ENCODE peak calls at places on chromosomes 16 and 17, in six cellular contexts. M is neuronal stem cell, G is IMR-90, N is H9, D is mesendoderm, Q is H1. S is an unnamed sample.

GRCh38 chr17:7951143-7951792 is 19.3 kb downstream of the CNTROB start:
- DNase-seq in M (no peak), G (no peak), N (no peak), D (no peak), Q (no peak), S (no peak)

GRCh38 chr17:39235555-39236221 is 9.9 kb upstream of the STAC2 start:
- DNase-seq in M (peak), G (peak), N (peak), D (peak), Q (peak), S (peak)

GRCh38 chr16:79691001-79691400 is 90.5 kb upstream of the MAF start:
- DNase-seq in M (no peak), G (no peak), N (no peak), D (peak), Q (no peak), S (no peak)

GRCh38 chr17:49588726-49589555 is 13.3 kb downstream of the NXPH3 start:
- DNase-seq in M (no peak), G (peak), N (no peak), D (no peak), Q (no peak), S (no peak)

GRCh38 chr17:43611230-43611969 is 50.3 kb downstream of the MEOX1 start:
- DNase-seq in M (no peak), G (no peak), N (no peak), D (peak), Q (no peak), S (no peak)

GRCh38 chr16:84546669-84547538 is 42.4 kb upstream of the MEAK7 start:
- DNase-seq in M (no peak), G (no peak), N (no peak), D (no peak), Q (no peak), S (no peak)

GRCh38 chr17:72535779-72536178 is 415.0 kb downstream of the SOX9 start:
- DNase-seq in M (no peak), G (no peak), N (no peak), D (no peak), Q (no peak), S (no peak)

GRCh38 chr17:79812969-79813825 is 16.3 kb upstream of the CBX8 start:
- DNase-seq in M (no peak), G (no peak), N (peak), D (no peak), Q (peak), S (no peak)

GRCh38 chr17:63531022-63531965 is 8.1 kb downstream of the KCNH6 start:
- DNase-seq in M (no peak), G (no peak), N (no peak), D (no peak), Q (no peak), S (no peak)

GRCh38 chr17:7885357-7886226 is 3.0 kb upstream of the CHD3 start:
- DNase-seq in M (peak), G (peak), N (peak), D (peak), Q (peak), S (peak)

GRCh38 chr16:15593235-15593634 is 49.7 kb downstream of the MARF1 start:
- DNase-seq in M (no peak), G (no peak), N (no peak), D (no peak), Q (no peak), S (no peak)

GRCh38 chr16:54318941-54319340 is 32.4 kb upstream of the IRX3 start:
- DNase-seq in M (no peak), G (no peak), N (no peak), D (no peak), Q (no peak), S (no peak)

GRCh38 chr16:83031524-83031923 is 404.8 kb downstream of the CDH13 start:
- DNase-seq in M (no peak), G (peak), N (no peak), D (peak), Q (no peak), S (no peak)

GRCh38 chr16:18932243-18932997 is 6.2 kb upstream of the SMG1 start:
- DNase-seq in M (peak), G (peak), N (no peak), D (no peak), Q (no peak), S (no peak)

GRCh38 chr17:81961087-81961514 is at the start of gene NOTUM:
- DNase-seq in M (no peak), G (peak), N (no peak), D (peak), Q (peak), S (peak)

GRCh38 chr16:79653337-79654000 is 52.9 kb upstream of the MAF start:
- DNase-seq in M (no peak), G (no peak), N (no peak), D (no peak), Q (no peak), S (no peak)

GRCh38 chr17:36657763-36658490 is 56.5 kb downstream of the MRM1 start:
- DNase-seq in M (no peak), G (no peak), N (peak), D (peak), Q (peak), S (peak)

GRCh38 chr17:67053438-67054000 is 9.2 kb downstream of the CACNG1 start:
- DNase-seq in M (no peak), G (no peak), N (peak), D (no peak), Q (no peak), S (no peak)

GRCh38 chr16:85551319-85551978 is 61.7 kb upstream of the GSE1 start:
- DNase-seq in M (no peak), G (no peak), N (no peak), D (no peak), Q (peak), S (no peak)

GRCh38 chr16:85554791-85555548 is 58.2 kb upstream of the GSE1 start:
- DNase-seq in M (no peak), G (peak), N (no peak), D (peak), Q (no peak), S (peak)

GRCh38 chr16:85552980-85553435 is 60.1 kb upstream of the GSE1 start:
- DNase-seq in M (no peak), G (no peak), N (no peak), D (no peak), Q (no peak), S (no peak)

GRCh38 chr16:85554114-85554790 is 58.9 kb upstream of the GSE1 start:
- DNase-seq in M (peak), G (peak), N (no peak), D (peak), Q (no peak), S (peak)

DNA sequence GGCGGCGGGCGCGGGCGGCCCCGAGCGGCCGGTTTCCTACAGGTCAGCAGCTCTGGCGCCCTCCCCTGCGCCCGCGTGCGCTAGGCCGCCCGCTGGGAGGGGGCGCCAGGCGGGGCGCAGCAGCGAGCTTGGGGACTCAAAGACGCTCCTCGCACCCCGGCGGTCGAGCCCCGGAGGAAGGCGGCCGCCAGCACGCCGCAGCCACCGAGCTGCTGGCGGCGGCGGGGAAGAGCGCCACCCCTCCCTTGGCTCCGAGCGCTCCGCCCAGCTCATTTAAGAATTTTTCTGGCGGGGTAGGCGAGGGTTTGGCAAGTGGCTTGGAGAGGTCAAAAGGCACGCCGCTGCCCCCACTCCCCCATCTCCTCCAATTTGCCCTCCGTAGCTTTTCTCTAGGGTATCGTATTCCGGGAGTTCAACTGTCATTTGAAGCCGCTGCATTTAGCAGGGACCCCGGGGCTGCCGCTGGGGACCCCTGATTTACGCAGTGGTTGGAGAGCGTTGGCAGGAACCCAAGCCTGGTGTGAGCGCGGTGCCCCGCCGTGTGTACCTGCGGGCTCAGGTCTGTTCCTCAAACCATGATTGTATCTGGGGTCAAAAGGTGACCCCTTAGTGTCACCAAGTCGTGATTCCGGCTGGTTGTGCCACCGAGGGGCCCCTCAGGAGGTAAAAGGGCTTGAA is 59.5 kb upstream of the GSE1 start:
- DNase-seq in M (peak), G (peak), N (peak), D (peak), Q (peak), S (peak)
- H2BK120ac ChIP-seq in M (no peak), G (peak), N (no peak), D (peak), Q (peak), S (peak)

DNA sequence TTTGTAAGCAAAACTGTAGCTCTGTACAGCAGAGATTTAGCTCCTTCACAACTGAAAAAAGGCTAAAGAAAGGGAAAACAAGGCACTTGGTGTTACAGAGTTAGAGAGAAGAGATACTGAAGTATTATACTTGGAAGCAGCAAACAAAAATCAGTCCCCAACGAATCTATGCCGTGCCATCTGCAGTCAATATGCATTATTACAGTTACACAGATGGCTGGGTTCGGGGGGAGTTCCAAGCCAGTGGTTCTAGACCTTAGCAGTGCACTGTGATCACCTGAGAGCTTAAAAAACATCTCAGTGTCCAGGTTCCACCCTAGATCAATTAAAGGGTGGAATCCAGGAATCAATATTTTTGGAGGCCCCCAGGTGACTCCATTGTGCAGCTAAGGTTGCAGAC is 489.9 kb downstream of the SHISA9 start:
- DNase-seq in M (no peak), G (no peak), N (no peak), D (no peak), Q (no peak), S (no peak)
- H2BK120ac ChIP-seq in M (no peak), G (no peak), N (no peak), D (no peak), Q (no peak), S (no peak)

GRCh38 chr16:67723151-67723915 is 4.2 kb upstream of the GFOD2 start:
- DNase-seq in M (no peak), G (peak), N (no peak), D (peak), Q (no peak), S (peak)

GRCh38 chr16:67720236-67720635 is 1.1 kb upstream of the GFOD2 start:
- DNase-seq in M (no peak), G (no peak), N (no peak), D (no peak), Q (no peak), S (no peak)

GRCh38 chr16:67718668-67719047 is 458 bp downstream of the GFOD2 start:
- DNase-seq in M (no peak), G (no peak), N (no peak), D (peak), Q (no peak), S (no peak)

GRCh38 chr16:67719048-67719777 is at the start of gene GFOD2:
- DNase-seq in M (peak), G (peak), N (peak), D (peak), Q (peak), S (peak)

GRCh38 chr16:67719778-67720144 is 645 bp upstream of the GFOD2 start:
- DNase-seq in M (peak), G (peak), N (no peak), D (peak), Q (no peak), S (peak)
- H2BK120ac ChIP-seq in M (no peak), G (peak), N (no peak), D (no peak), Q (no peak), S (no peak)

GRCh38 chr17:27670791-27671590 is 40.0 kb downstream of the LGALS9 start:
- DNase-seq in M (no peak), G (no peak), N (peak), D (peak), Q (no peak), S (no peak)
- H2BK120ac ChIP-seq in M (no peak), G (no peak), N (no peak), D (no peak), Q (no peak), S (no peak)

GRCh38 chr17:28720247-28720996 is 637 bp downstream of the RPL23A start:
- DNase-seq in M (no peak), G (no peak), N (no peak), D (peak), Q (no peak), S (peak)
- H2BK120ac ChIP-seq in M (no peak), G (no peak), N (no peak), D (no peak), Q (peak), S (no peak)

GRCh38 chr16:11356573-11357331 is 11.5 kb downstream of the RMI2 start:
- DNase-seq in M (peak), G (peak), N (peak), D (peak), Q (peak), S (peak)
- H2BK120ac ChIP-seq in M (no peak), G (peak), N (no peak), D (no peak), Q (no peak), S (no peak)